ENCODE peak calls at places on chromosome 9, in five cellular contexts. C, B, M, S and X are unnamed samples.

GRCh38 chr9:126587187-126588185 is 26.2 kb upstream of the LMX1B start:
- DNase-seq in B (no peak), C (no peak), S (no peak), M (no peak), X (no peak)

GRCh38 chr9:16515207-16515606 is 355.3 kb downstream of the BNC2 start:
- DNase-seq in M (no peak), S (peak; percentile 77), B (no peak), C (no peak), X (no peak)

GRCh38 chr9:73219985-73220626 is 68.4 kb downstream of the ANXA1 start:
- DNase-seq in S (no peak), M (no peak), C (no peak), B (no peak), X (no peak)

GRCh38 chr9:99046068-99046467 is 58.8 kb upstream of the TGFBR1 start:
- DNase-seq in M (no peak), B (no peak), S (no peak), C (no peak), X (no peak)

GRCh38 chr9:87278971-87279731 is 218.5 kb upstream of the DAPK1 start:
- DNase-seq in M (no peak), B (no peak), S (no peak), C (no peak), X (no peak)

GRCh38 chr9:34809504-34810186 is 99.7 kb upstream of the CCL21 start:
- DNase-seq in M (no peak), B (no peak), C (no peak), S (peak; percentile 75), X (no peak)

GRCh38 chr9:20603524-20604268 is 18.6 kb downstream of the MLLT3 start:
- DNase-seq in C (no peak), M (no peak), S (peak; percentile 63), B (no peak), X (no peak)

GRCh38 chr9:112308576-112308975 is 24.8 kb downstream of the PTBP3 start:
- DNase-seq in C (no peak), M (no peak), B (no peak), S (peak; percentile 79), X (no peak)

GRCh38 chr9:75499812-75500211 is 390.7 kb upstream of the PCSK5 start:
- DNase-seq in M (no peak), B (no peak), S (no peak), C (no peak), X (no peak)

GRCh38 chr9:1612886-1613285 is 402.3 kb upstream of the SMARCA2 start:
- DNase-seq in M (no peak), S (no peak), C (no peak), B (no peak), X (no peak)

GRCh38 chr9:104927912-104928740 is at the start of gene ABCA1:
- DNase-seq in B (peak; percentile 77), C (peak; percentile 86), M (peak; percentile 95), S (peak; percentile 94), X (peak; percentile 90)

GRCh38 chr9:122816163-122816867 is 12.1 kb downstream of the PDCL start:
- DNase-seq in B (no peak), S (no peak), C (no peak), M (peak; percentile 49), X (no peak)

GRCh38 chr9:97553141-97553540 is 51.7 kb downstream of the TMOD1 start:
- DNase-seq in S (no peak), B (no peak), M (peak; percentile 13), C (no peak), X (no peak)

GRCh38 chr9:119836036-119836435 is 466.8 kb upstream of the BRINP1 start:
- DNase-seq in C (no peak), S (peak; percentile 6), M (no peak), B (no peak), X (no peak)

GRCh38 chr9:99385814-99386279 is 163.8 kb downstream of the SEC61B start:
- DNase-seq in B (no peak), C (no peak), S (no peak), M (no peak), X (no peak)

GRCh38 chr9:10613413-10613812 is 611 bp upstream of the PTPRD start:
- DNase-seq in C (no peak), S (no peak), B (no peak), M (no peak), X (no peak)

GRCh38 chr9:128845186-128845931 is 15.8 kb upstream of the SPOUT1 start:
- DNase-seq in B (no peak), M (no peak), S (peak; percentile 12), C (no peak), X (no peak)

GRCh38 chr9:91221332-91221731 is 140.4 kb downstream of the AUH start:
- DNase-seq in S (no peak), C (no peak), M (no peak), B (no peak), X (no peak)

GRCh38 chr9:91843623-91844111 is 106.4 kb downstream of the ROR2 start:
- DNase-seq in C (peak; percentile 71), M (peak; percentile 74), S (peak; percentile 60), B (no peak), X (no peak)

GRCh38 chr9:2919347-2919746 is 75.5 kb upstream of the PUM3 start:
- DNase-seq in B (no peak), S (no peak), C (no peak), M (no peak), X (no peak)

GRCh38 chr9:127509261-127509954 is 58.1 kb downstream of the LRSAM1 start:
- DNase-seq in B (no peak), S (no peak), M (no peak), C (no peak), X (no peak)

GRCh38 chr9:135584934-135585333 is 23.4 kb downstream of the PAEP start:
- DNase-seq in S (no peak), C (no peak), M (no peak), B (no peak), X (no peak)

GRCh38 chr9:77038281-77039036 is 19.0 kb downstream of the FOXB2 start:
- DNase-seq in C (no peak), S (peak; percentile 9), M (no peak), B (no peak), X (no peak)

GRCh38 chr9:35906923-35907699 is 1.1 kb downstream of the HRCT1 start:
- DNase-seq in C (peak; percentile 52), M (peak; percentile 86), B (no peak), S (peak; percentile 47), X (no peak)

GRCh38 chr9:119268985-119269384 is 100.2 kb downstream of the BRINP1 start:
- DNase-seq in M (no peak), B (no peak), S (no peak), C (no peak), X (no peak)

GRCh38 chr9:25519286-25519685 is 159.0 kb downstream of the TUSC1 start:
- DNase-seq in B (no peak), C (no peak), S (no peak), M (no peak), X (no peak)

GRCh38 chr9:89095755-89096154 is 82.9 kb downstream of the SHC3 start:
- DNase-seq in B (no peak), M (no peak), S (no peak), C (peak; percentile 26), X (no peak)

GRCh38 chr9:35954942-35955546 is 2.9 kb downstream of the OR2S2 start:
- DNase-seq in M (peak; percentile 65), S (peak; percentile 78), B (peak; percentile 30), C (no peak), X (no peak)

GRCh38 chr9:16726718-16727451 is 143.6 kb downstream of the BNC2 start:
- DNase-seq in C (peak; percentile 83), M (peak; percentile 88), S (peak; percentile 91), B (peak; percentile 58), X (peak; percentile 49)

GRCh38 chr9:137423810-137424291 is 658 bp downstream of the NOXA1 start:
- DNase-seq in B (peak; percentile 92), S (no peak), C (peak; percentile 71), M (peak; percentile 61), X (no peak)

DNA sequence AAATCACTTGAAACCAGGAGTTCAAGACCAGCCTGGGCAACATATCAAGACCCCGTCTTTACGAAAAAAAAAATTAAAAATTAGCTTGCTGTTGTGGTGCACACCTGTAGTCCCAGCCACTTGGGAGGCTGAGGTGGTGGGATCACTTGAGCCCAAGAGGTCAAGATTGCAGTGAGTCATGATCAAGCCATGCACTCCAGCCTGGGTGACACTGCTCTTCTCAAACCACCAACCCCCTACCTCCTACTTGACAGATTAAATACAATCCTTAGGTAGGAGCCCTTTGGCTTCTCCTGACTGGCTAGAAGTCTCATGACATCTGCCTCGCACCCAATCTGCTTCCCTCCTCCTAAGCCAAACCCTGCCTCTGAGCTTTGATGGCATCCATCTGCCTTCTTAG is 11.6 kb upstream of the FBP1 start:
- DNase-seq in S (no peak), M (no peak), C (no peak), B (no peak), X (no peak)
- H3K27ac ChIP-seq in S (no peak overlapping the region), M (no peak overlapping the region), C (no peak overlapping the region), B (peak overlapping the region; percentile 95), X (no peak overlapping the region)

DNA sequence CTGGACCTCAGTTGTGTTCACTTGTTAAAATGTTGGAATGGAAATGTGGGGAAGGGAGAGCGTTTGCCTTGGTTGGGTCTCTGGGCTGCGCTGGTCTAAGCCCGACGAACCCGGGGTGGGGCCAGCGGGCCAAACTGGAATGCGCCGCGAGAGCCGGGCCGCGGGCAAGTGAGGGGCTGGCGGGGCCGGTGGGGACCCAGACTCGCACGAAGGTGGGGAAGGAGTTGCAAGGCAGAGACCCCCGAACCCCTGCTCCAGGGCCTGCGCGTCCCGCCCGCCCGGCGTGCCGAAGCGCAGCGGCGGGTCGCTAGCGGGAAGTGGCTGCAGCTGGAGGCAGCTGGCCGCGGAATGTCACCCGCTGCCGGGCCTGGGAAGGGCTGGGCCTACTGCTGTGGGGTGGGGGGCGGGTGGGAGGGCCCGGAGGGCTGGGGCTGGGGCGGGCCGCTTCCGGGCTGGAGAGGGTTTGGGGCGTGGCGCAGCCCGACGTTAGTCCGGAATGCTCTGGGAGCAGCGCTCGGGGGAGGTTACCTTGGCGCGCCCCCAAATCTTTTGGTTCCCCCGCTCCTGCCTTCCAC is 84.8 kb downstream of the DAB2IP start:
- DNase-seq in M (peak; percentile 87), B (peak; percentile 86), S (peak; percentile 91), C (peak; percentile 90), X (peak; percentile 43)
- H3K4me1 ChIP-seq in M (peaks cover 6% of the 10 kb centered on the region), B (peaks cover 58% of the 10 kb centered on the region), S (peaks cover 49% of the 10 kb centered on the region), C (peaks cover 50% of the 10 kb centered on the region), X (peaks cover 60% of the 10 kb centered on the region)

GRCh38 chr9:125496313-125496838 is 210.6 kb downstream of the MAPKAP1 start:
- DNase-seq in M (no peak), B (no peak), S (no peak), C (no peak), X (no peak)

GRCh38 chr9:125493861-125494554 is 213.0 kb downstream of the MAPKAP1 start:
- DNase-seq in B (no peak), C (no peak), S (no peak), M (no peak), X (no peak)

GRCh38 chr9:125494555-125494920 is 212.5 kb downstream of the MAPKAP1 start:
- DNase-seq in M (no peak), C (no peak), S (no peak), B (no peak), X (no peak)

GRCh38 chr9:125493384-125493783 is 213.6 kb downstream of the MAPKAP1 start:
- DNase-seq in S (no peak), M (no peak), B (no peak), C (no peak), X (no peak)

GRCh38 chr9:125495137-125496119 is 211.6 kb downstream of the MAPKAP1 start:
- DNase-seq in C (no peak), M (no peak), S (no peak), B (peak; percentile 62), X (no peak)
- H3K27ac ChIP-seq in C (no peak overlapping the region), M (no peak overlapping the region), S (no peak overlapping the region), B (peak overlapping the region; percentile 35), X (no peak overlapping the region)

DNA sequence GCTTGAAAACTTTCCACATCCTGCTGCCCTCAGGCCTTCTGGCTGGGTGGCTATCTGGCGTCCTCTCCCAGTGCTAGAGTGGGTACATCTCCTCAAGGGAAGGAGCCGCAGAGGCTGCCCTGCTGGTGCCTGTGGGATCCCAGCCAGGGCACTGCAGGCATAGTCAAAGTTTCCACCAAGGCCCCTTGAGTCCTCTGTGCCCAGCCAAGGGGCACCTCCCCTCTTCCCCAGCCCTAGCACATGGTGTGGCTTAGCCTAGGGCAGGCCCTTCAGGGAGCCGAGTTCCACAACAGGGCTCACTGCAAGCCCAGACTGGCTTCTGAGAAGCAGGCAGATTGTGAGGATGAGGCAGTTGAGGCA is 103.2 kb downstream of the RGS3 start:
- DNase-seq in S (no peak), B (no peak), M (peak; percentile 12), C (no peak), X (no peak)
- H3K4me1 ChIP-seq in S (peaks cover 18% of the 10 kb centered on the region), B (peaks cover 45% of the 10 kb centered on the region), M (no peaks in the 10 kb centered on the region), C (peaks cover 27% of the 10 kb centered on the region), X (peaks cover 40% of the 10 kb centered on the region)